ENCODE peak calls at places on chromosomes 7 and 10, in six cellular contexts. One of them, this sample, is unnamed.

GRCh38 chr7:111763221-111763791 is 201.0 kb upstream of the IMMP2L start:
- DNase-seq in SK-N-SH: peak; percentile 75
- DNase-seq in suprapubic skin: no peak
- DNase-seq in stomach: no peak
- DNase-seq in ovary: no peak
- DNase-seq in K562: no peak
- DNase-seq in this sample: no peak

GRCh38 chr10:98030093-98030821 is at the start of gene CRTAC1:
- DNase-seq in SK-N-SH: peak; percentile 99
- DNase-seq in suprapubic skin: no peak
- DNase-seq in stomach: peak; percentile 29
- DNase-seq in ovary: peak; percentile 46
- DNase-seq in K562: no peak
- DNase-seq in this sample: no peak

GRCh38 chr10:58870070-58870469 is 306.4 kb upstream of the PHYHIPL start:
- DNase-seq in SK-N-SH: no peak
- DNase-seq in suprapubic skin: no peak
- DNase-seq in stomach: no peak
- DNase-seq in ovary: no peak
- DNase-seq in K562: no peak
- DNase-seq in this sample: no peak

GRCh38 chr7:154304740-154305679 is 252.8 kb downstream of the DPP6 start:
- DNase-seq in SK-N-SH: peak; percentile 98
- DNase-seq in suprapubic skin: no peak
- DNase-seq in stomach: no peak
- DNase-seq in ovary: no peak
- DNase-seq in K562: no peak
- DNase-seq in this sample: no peak

GRCh38 chr10:46555713-46556514 is 544 bp downstream of the GPRIN2 start:
- DNase-seq in SK-N-SH: no peak
- DNase-seq in suprapubic skin: peak; percentile 78
- DNase-seq in stomach: peak; percentile 47
- DNase-seq in ovary: peak; percentile 16
- DNase-seq in K562: no peak
- DNase-seq in this sample: no peak

GRCh38 chr7:2813350-2814185 is 30.5 kb downstream of the GNA12 start:
- DNase-seq in SK-N-SH: no peak
- DNase-seq in suprapubic skin: no peak
- DNase-seq in stomach: peak; percentile 17
- DNase-seq in ovary: peak; percentile 14
- DNase-seq in K562: no peak
- DNase-seq in this sample: no peak

GRCh38 chr7:137626469-137627067 is 220.2 kb downstream of the DGKI start:
- DNase-seq in SK-N-SH: peak; percentile 41
- DNase-seq in suprapubic skin: no peak
- DNase-seq in stomach: peak; percentile 38
- DNase-seq in ovary: no peak
- DNase-seq in K562: peak; percentile 86
- DNase-seq in this sample: no peak

GRCh38 chr7:480531-481218 is 39.0 kb downstream of the PDGFA start:
- DNase-seq in SK-N-SH: peak; percentile 73
- DNase-seq in suprapubic skin: peak; percentile 51
- DNase-seq in stomach: peak; percentile 44
- DNase-seq in ovary: no peak
- DNase-seq in K562: peak; percentile 78
- DNase-seq in this sample: no peak

GRCh38 chr10:96271017-96271815 is at the start of gene BLNK:
- DNase-seq in SK-N-SH: no peak
- DNase-seq in suprapubic skin: peak; percentile 76
- DNase-seq in stomach: peak; percentile 90
- DNase-seq in ovary: no peak
- DNase-seq in K562: no peak
- DNase-seq in this sample: no peak

GRCh38 chr10:99555371-99556224 is 22.9 kb downstream of the NKX2-3 start:
- DNase-seq in SK-N-SH: no peak
- DNase-seq in suprapubic skin: no peak
- DNase-seq in stomach: no peak
- DNase-seq in ovary: no peak
- DNase-seq in K562: no peak
- DNase-seq in this sample: no peak

GRCh38 chr7:108425876-108426275 is 30.4 kb downstream of the NRCAM start:
- DNase-seq in SK-N-SH: no peak
- DNase-seq in suprapubic skin: no peak
- DNase-seq in stomach: no peak
- DNase-seq in ovary: no peak
- DNase-seq in K562: no peak
- DNase-seq in this sample: no peak

GRCh38 chr7:93697901-93698300 is 123.4 kb upstream of the CALCR start:
- DNase-seq in SK-N-SH: no peak
- DNase-seq in suprapubic skin: no peak
- DNase-seq in stomach: no peak
- DNase-seq in ovary: no peak
- DNase-seq in K562: no peak
- DNase-seq in this sample: no peak

GRCh38 chr7:32191296-32191695 is 121.1 kb upstream of the PDE1C start:
- DNase-seq in SK-N-SH: no peak
- DNase-seq in suprapubic skin: no peak
- DNase-seq in stomach: no peak
- DNase-seq in ovary: no peak
- DNase-seq in K562: no peak
- DNase-seq in this sample: no peak

GRCh38 chr7:54091322-54091721 is 450.9 kb upstream of the VSTM2A start:
- DNase-seq in SK-N-SH: no peak
- DNase-seq in suprapubic skin: no peak
- DNase-seq in stomach: no peak
- DNase-seq in ovary: no peak
- DNase-seq in K562: no peak
- DNase-seq in this sample: no peak

GRCh38 chr10:22615819-22616499 is 98.4 kb downstream of the PIP4K2A start:
- DNase-seq in SK-N-SH: no peak
- DNase-seq in suprapubic skin: no peak
- DNase-seq in stomach: peak; percentile 68
- DNase-seq in ovary: no peak
- DNase-seq in K562: peak; percentile 70
- DNase-seq in this sample: no peak

GRCh38 chr10:111840546-111840945 is 343.0 kb downstream of the GPAM start:
- DNase-seq in SK-N-SH: no peak
- DNase-seq in suprapubic skin: no peak
- DNase-seq in stomach: no peak
- DNase-seq in ovary: no peak
- DNase-seq in K562: no peak
- DNase-seq in this sample: no peak

GRCh38 chr7:154860621-154861375 is 142.1 kb downstream of the PAXIP1 start:
- DNase-seq in SK-N-SH: no peak
- DNase-seq in suprapubic skin: no peak
- DNase-seq in stomach: no peak
- DNase-seq in ovary: no peak
- DNase-seq in K562: no peak
- DNase-seq in this sample: no peak

GRCh38 chr7:83824214-83824613 is 175.3 kb upstream of the SEMA3E start:
- DNase-seq in SK-N-SH: no peak
- DNase-seq in suprapubic skin: no peak
- DNase-seq in stomach: no peak
- DNase-seq in ovary: no peak
- DNase-seq in K562: no peak
- DNase-seq in this sample: no peak

GRCh38 chr10:111830360-111830759 is 353.2 kb downstream of the GPAM start:
- DNase-seq in SK-N-SH: no peak
- DNase-seq in suprapubic skin: no peak
- DNase-seq in stomach: no peak
- DNase-seq in ovary: no peak
- DNase-seq in K562: no peak
- DNase-seq in this sample: no peak

GRCh38 chr7:115359119-115359518 is 437.2 kb downstream of the MDFIC start:
- DNase-seq in SK-N-SH: no peak
- DNase-seq in suprapubic skin: no peak
- DNase-seq in stomach: no peak
- DNase-seq in ovary: no peak
- DNase-seq in K562: no peak
- DNase-seq in this sample: no peak

GRCh38 chr10:43628956-43629355 is 19.7 kb downstream of the ZNF32 start:
- DNase-seq in SK-N-SH: no peak
- DNase-seq in suprapubic skin: no peak
- DNase-seq in stomach: no peak
- DNase-seq in ovary: no peak
- DNase-seq in K562: no peak
- DNase-seq in this sample: no peak

GRCh38 chr7:80825499-80825898 is 93.4 kb downstream of the SEMA3C start:
- DNase-seq in SK-N-SH: no peak
- DNase-seq in suprapubic skin: no peak
- DNase-seq in stomach: no peak
- DNase-seq in ovary: no peak
- DNase-seq in K562: no peak
- DNase-seq in this sample: no peak

GRCh38 chr7:92717982-92718716 is 118.2 kb downstream of the CDK6 start:
- DNase-seq in SK-N-SH: no peak
- DNase-seq in suprapubic skin: peak; percentile 67
- DNase-seq in stomach: peak; percentile 65
- DNase-seq in ovary: peak; percentile 27
- DNase-seq in K562: no peak
- DNase-seq in this sample: no peak

GRCh38 chr7:144137501-144137900 is 14.5 kb downstream of the OR2A14 start:
- DNase-seq in SK-N-SH: no peak
- DNase-seq in suprapubic skin: no peak
- DNase-seq in stomach: no peak
- DNase-seq in ovary: no peak
- DNase-seq in K562: no peak
- DNase-seq in this sample: no peak

GRCh38 chr7:30463400-30464145 is 15.0 kb downstream of the NOD1 start:
- DNase-seq in SK-N-SH: no peak
- DNase-seq in suprapubic skin: no peak
- DNase-seq in stomach: no peak
- DNase-seq in ovary: peak; percentile 11
- DNase-seq in K562: no peak
- DNase-seq in this sample: no peak

GRCh38 chr7:30458311-30458710 is 20.3 kb downstream of the NOD1 start:
- DNase-seq in SK-N-SH: no peak
- DNase-seq in suprapubic skin: no peak
- DNase-seq in stomach: no peak
- DNase-seq in ovary: no peak
- DNase-seq in K562: no peak
- DNase-seq in this sample: no peak

GRCh38 chr7:30460246-30460633 is 18.3 kb downstream of the NOD1 start:
- DNase-seq in SK-N-SH: peak; percentile 51
- DNase-seq in suprapubic skin: no peak
- DNase-seq in stomach: no peak
- DNase-seq in ovary: no peak
- DNase-seq in K562: no peak
- DNase-seq in this sample: no peak

GRCh38 chr7:30464231-30464660 is 14.3 kb downstream of the NOD1 start:
- DNase-seq in SK-N-SH: no peak
- DNase-seq in suprapubic skin: no peak
- DNase-seq in stomach: no peak
- DNase-seq in ovary: peak; percentile 15
- DNase-seq in K562: no peak
- DNase-seq in this sample: no peak

DNA sequence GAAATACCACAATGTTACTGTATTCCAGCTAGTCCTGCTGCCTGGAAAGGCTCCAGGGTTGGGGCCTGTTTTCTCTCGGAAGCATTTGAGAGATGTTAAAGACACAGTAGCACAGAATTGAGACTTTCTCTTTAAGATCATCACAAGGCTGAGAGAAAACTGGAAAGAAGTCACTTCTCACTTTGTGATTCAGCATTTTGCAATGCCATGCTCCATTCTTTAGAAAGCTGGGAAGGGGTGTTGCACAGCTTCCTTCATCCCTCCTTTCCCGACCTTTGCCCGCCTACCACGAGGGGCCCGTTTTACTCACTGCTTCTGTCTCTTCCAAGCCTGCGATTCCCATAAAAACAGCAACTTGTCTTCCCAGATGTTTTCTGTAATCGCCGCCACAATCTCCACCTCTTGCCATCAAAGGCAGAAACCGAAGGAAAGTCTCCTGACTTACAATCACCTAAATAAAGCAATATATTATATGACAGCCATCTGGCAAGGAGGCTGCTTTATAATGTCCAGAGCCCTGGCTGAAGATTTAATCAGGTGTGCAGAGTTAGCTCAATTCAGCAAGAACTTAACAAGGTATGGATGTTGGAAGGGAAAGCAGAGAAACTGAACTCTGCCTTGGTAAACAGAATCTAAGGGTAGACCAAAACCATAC is 18.9 kb downstream of the NOD1 start:
- DNase-seq in SK-N-SH: peak; percentile 62
- DNase-seq in suprapubic skin: peak; percentile 85
- DNase-seq in stomach: no peak
- DNase-seq in ovary: peak; percentile 83
- DNase-seq in K562: no peak
- DNase-seq in this sample: no peak
- TF ChIP-seq EP300 in SK-N-SH: peak; percentile 13
- TF ChIP-seq EP300 in suprapubic skin: peak; percentile 14
- TF ChIP-seq EP300 in stomach: no peak
- TF ChIP-seq EP300 in ovary: no peak
- TF ChIP-seq EP300 in K562: no peak
- TF ChIP-seq EP300 in this sample: peak; percentile 90

GRCh38 chr7:12686234-12686893 is 1.1 kb upstream of the ARL4A start:
- DNase-seq in SK-N-SH: peak; percentile 96
- DNase-seq in suprapubic skin: peak; percentile 98
- DNase-seq in stomach: peak; percentile 92
- DNase-seq in ovary: peak; percentile 89
- DNase-seq in K562: peak; percentile 84
- DNase-seq in this sample: peak; percentile 96
- TF ChIP-seq EP300 in SK-N-SH: no peak
- TF ChIP-seq EP300 in suprapubic skin: peak; percentile 54
- TF ChIP-seq EP300 in stomach: peak; percentile 55
- TF ChIP-seq EP300 in ovary: no peak
- TF ChIP-seq EP300 in K562: peak; percentile 35
- TF ChIP-seq EP300 in this sample: peak; percentile 65

GRCh38 chr10:122140941-122141623 is 130.0 kb upstream of the BTBD16 start:
- DNase-seq in SK-N-SH: no peak
- DNase-seq in suprapubic skin: peak; percentile 95
- DNase-seq in stomach: peak; percentile 67
- DNase-seq in ovary: peak; percentile 94
- DNase-seq in K562: no peak
- DNase-seq in this sample: peak; percentile 98
- TF ChIP-seq EP300 in SK-N-SH: peak; percentile 84
- TF ChIP-seq EP300 in suprapubic skin: no peak
- TF ChIP-seq EP300 in stomach: no peak
- TF ChIP-seq EP300 in ovary: no peak
- TF ChIP-seq EP300 in K562: no peak
- TF ChIP-seq EP300 in this sample: no peak

GRCh38 chr7:47775238-47775637 is 173.0 kb downstream of the PKD1L1 start:
- DNase-seq in SK-N-SH: no peak
- DNase-seq in suprapubic skin: no peak
- DNase-seq in stomach: no peak
- DNase-seq in ovary: no peak
- DNase-seq in K562: no peak
- DNase-seq in this sample: no peak

GRCh38 chr7:47771990-47772360 is 176.3 kb downstream of the PKD1L1 start:
- DNase-seq in SK-N-SH: no peak
- DNase-seq in suprapubic skin: no peak
- DNase-seq in stomach: no peak
- DNase-seq in ovary: no peak
- DNase-seq in K562: no peak
- DNase-seq in this sample: no peak

GRCh38 chr7:47776335-47776734 is 171.9 kb downstream of the PKD1L1 start:
- DNase-seq in SK-N-SH: no peak
- DNase-seq in suprapubic skin: no peak
- DNase-seq in stomach: no peak
- DNase-seq in ovary: no peak
- DNase-seq in K562: no peak
- DNase-seq in this sample: no peak

GRCh38 chr7:47772492-47772891 is 175.8 kb downstream of the PKD1L1 start:
- DNase-seq in SK-N-SH: no peak
- DNase-seq in suprapubic skin: no peak
- DNase-seq in stomach: no peak
- DNase-seq in ovary: no peak
- DNase-seq in K562: no peak
- DNase-seq in this sample: no peak

GRCh38 chr7:47771301-47771989 is 176.8 kb downstream of the PKD1L1 start:
- DNase-seq in SK-N-SH: no peak
- DNase-seq in suprapubic skin: peak; percentile 78
- DNase-seq in stomach: no peak
- DNase-seq in ovary: no peak
- DNase-seq in K562: no peak
- DNase-seq in this sample: no peak
- TF ChIP-seq EP300 in SK-N-SH: no peak
- TF ChIP-seq EP300 in suprapubic skin: no peak
- TF ChIP-seq EP300 in stomach: no peak
- TF ChIP-seq EP300 in ovary: no peak
- TF ChIP-seq EP300 in K562: no peak
- TF ChIP-seq EP300 in this sample: no peak